ENCODE peak calls at places on chromosomes 2 and 18, in seven cellular contexts. Z, D, X, U, J, T and N are unnamed samples.

GRCh38 chr2:172735646-172736418 is at the start of gene RAPGEF4:
- DNase-seq in T (peak), J (peak), Z (no peak), X (no peak), U (no peak), D (no peak), N (no peak)

GRCh38 chr18:79613186-79613931 is 66.2 kb upstream of the CTDP1 start:
- DNase-seq in X (peak), J (no peak), D (no peak), T (no peak), Z (no peak), U (no peak), N (no peak)

GRCh38 chr18:44839239-44839666 is 158.6 kb downstream of the SETBP1 start:
- DNase-seq in U (peak), J (peak), X (peak), Z (peak), D (peak), T (peak), N (peak)

GRCh38 chr2:64467463-64467843 is 13.5 kb downstream of the LGALSL start:
- DNase-seq in Z (no peak), D (no peak), U (no peak), X (peak), J (no peak), T (no peak), N (no peak)

GRCh38 chr18:77162580-77162979 is 30.0 kb upstream of the MBP start:
- DNase-seq in Z (no peak), J (no peak), D (no peak), U (no peak), X (no peak), T (no peak), N (no peak)

GRCh38 chr2:9714630-9715214 is 83.9 kb upstream of the YWHAQ start:
- DNase-seq in X (no peak), T (no peak), U (no peak), J (no peak), Z (no peak), D (no peak), N (no peak)

GRCh38 chr18:13112982-13113381 is 105.6 kb upstream of the LDLRAD4 start:
- DNase-seq in Z (peak), X (no peak), U (no peak), D (no peak), J (peak), T (peak), N (no peak)

GRCh38 chr2:203341741-203342310 is 13.6 kb downstream of the ABI2 start:
- DNase-seq in X (no peak), U (no peak), J (peak), Z (peak), T (no peak), D (no peak), N (no peak)

GRCh38 chr2:68732036-68732435 is 2.6 kb upstream of the ARHGAP25 start:
- DNase-seq in U (no peak), X (peak), Z (no peak), D (no peak), T (no peak), J (no peak), N (no peak)

GRCh38 chr2:28905533-28905932 is 11.1 kb downstream of the WDR43 start:
- DNase-seq in X (no peak), U (no peak), Z (no peak), J (no peak), D (no peak), T (no peak), N (no peak)

GRCh38 chr2:181264016-181264415 is 193.2 kb upstream of the ITGA4 start:
- DNase-seq in T (no peak), D (no peak), U (no peak), X (no peak), J (no peak), Z (peak), N (no peak)

GRCh38 chr2:42443980-42444379 is 49.8 kb downstream of the KCNG3 start:
- DNase-seq in T (no peak), D (no peak), X (no peak), Z (no peak), J (no peak), U (no peak), N (no peak)

GRCh38 chr2:48715042-48715899 is 40.3 kb downstream of the LHCGR start:
- DNase-seq in X (peak), U (no peak), J (peak), Z (peak), D (no peak), T (no peak), N (no peak)

GRCh38 chr2:189298481-189298880 is 118.9 kb upstream of the COL5A2 start:
- DNase-seq in Z (peak), T (no peak), D (no peak), X (no peak), J (peak), U (no peak), N (no peak)